ENCODE peak calls at places on chromosomes 1 and 21, in seven cellular contexts. E is suprapubic skin, K is A549, G is spleen, L is AG04450, D is colonic mucosa, T is stomach. C is an unnamed sample.

GRCh38 chr21:41536076-41536826 is 28.3 kb upstream of the TMPRSS2 start:
- DNase-seq in G (no peak), K (no peak), T (peak), E (no peak), L (no peak), D (peak), C (peak)

GRCh38 chr1:200415693-200416593 is 6.1 kb upstream of the ZNF281 start:
- DNase-seq in D (no peak), K (peak), G (no peak), E (peak), L (peak), T (peak), C (peak)

GRCh38 chr1:205772607-205773032 is 2.7 kb downstream of the RAB29 start:
- DNase-seq in L (no peak), D (no peak), T (no peak), K (no peak), G (no peak), E (no peak), C (no peak)

GRCh38 chr1:54326577-54327385 is 79.4 kb downstream of the SSBP3 start:
- DNase-seq in D (no peak), K (no peak), T (no peak), E (no peak), G (no peak), L (no peak), C (no peak)

GRCh38 chr1:56106551-56107277 is 472.6 kb downstream of the PLPP3 start:
- DNase-seq in L (no peak), D (no peak), E (no peak), K (no peak), T (no peak), G (no peak), C (no peak)

GRCh38 chr21:38277501-38278111 is 20.8 kb downstream of the KCNJ15 start:
- DNase-seq in L (peak), E (no peak), G (no peak), T (no peak), D (peak), K (peak), C (no peak)

GRCh38 chr1:211148371-211148770 is 14.4 kb upstream of the KCNH1 start:
- DNase-seq in G (no peak), T (no peak), E (no peak), D (no peak), K (no peak), L (no peak), C (no peak)

GRCh38 chr1:80218112-80218511 is 1211.6 kb upstream of the ADGRL4 start:
- DNase-seq in D (no peak), K (peak), E (no peak), G (no peak), T (no peak), L (peak), C (no peak)

GRCh38 chr1:111475706-111476105 is 1.9 kb downstream of the C1orf162 start:
- DNase-seq in K (no peak), G (no peak), L (no peak), T (no peak), D (no peak), E (no peak), C (no peak)

GRCh38 chr21:21860888-21861287 is 862.7 kb downstream of the NCAM2 start:
- DNase-seq in L (no peak), K (no peak), E (no peak), G (no peak), T (no peak), D (no peak), C (no peak)

GRCh38 chr1:152188673-152189591 is 29.9 kb upstream of the RPTN start:
- DNase-seq in L (no peak), T (peak), G (peak), K (peak), E (peak), D (peak), C (peak)

GRCh38 chr1:47409311-47410085 is 6.6 kb upstream of the FOXE3 start:
- DNase-seq in D (no peak), E (no peak), L (peak), T (no peak), G (no peak), K (no peak), C (no peak)

GRCh38 chr1:31980835-31981782 is 32.6 kb upstream of the KHDRBS1 start:
- DNase-seq in T (no peak), E (no peak), D (no peak), L (no peak), G (peak), K (no peak), C (no peak)

GRCh38 chr1:220808501-220809186 is 21.9 kb downstream of the MTARC1 start:
- DNase-seq in T (no peak), L (no peak), E (no peak), K (no peak), D (no peak), G (no peak), C (no peak)

GRCh38 chr1:22749919-22750670 is 39.5 kb downstream of the EPHB2 start:
- DNase-seq in G (no peak), T (peak), K (peak), L (peak), D (peak), E (no peak), C (peak)

GRCh38 chr1:23122023-23122738 is 46.5 kb downstream of the LUZP1 start:
- DNase-seq in L (no peak), K (no peak), D (peak), E (no peak), T (no peak), G (no peak), C (peak)

GRCh38 chr1:70583522-70583921 is 172.5 kb downstream of the CTH start:
- DNase-seq in D (no peak), E (no peak), G (no peak), K (no peak), T (no peak), L (no peak), C (no peak)

GRCh38 chr1:111592389-111593361 is 26.9 kb upstream of the RAP1A start:
- DNase-seq in D (peak), T (peak), E (peak), L (peak), K (peak), G (peak), C (peak)

GRCh38 chr1:210330279-210330866 is 1.7 kb downstream of the HHAT start:
- DNase-seq in T (no peak), K (no peak), D (peak), L (no peak), E (no peak), G (no peak), C (no peak)

GRCh38 chr1:60762176-60762575 is 320.2 kb upstream of the NFIA start:
- DNase-seq in T (no peak), K (no peak), G (no peak), L (no peak), D (no peak), E (no peak), C (no peak)

GRCh38 chr1:155003766-155004351 is 1.3 kb downstream of the ZBTB7B start:
- DNase-seq in D (peak), T (peak), L (no peak), G (peak), K (peak), E (no peak), C (peak)

GRCh38 chr1:20867847-20868246 is 80.7 kb upstream of the HP1BP3 start:
- DNase-seq in D (no peak), L (no peak), K (no peak), G (no peak), T (no peak), E (no peak), C (no peak)

GRCh38 chr1:184563308-184563707 is 176.5 kb downstream of the C1orf21 start:
- DNase-seq in G (no peak), T (no peak), K (peak), D (no peak), L (no peak), E (no peak), C (no peak)

GRCh38 chr1:218742478-218743260 is 397.5 kb downstream of the TGFB2 start:
- DNase-seq in K (peak), T (no peak), E (no peak), L (no peak), G (no peak), D (no peak), C (no peak)

GRCh38 chr21:32878654-32879053 is 107.1 kb upstream of the PAXBP1 start:
- DNase-seq in T (no peak), L (no peak), E (no peak), D (no peak), K (no peak), G (no peak), C (no peak)

GRCh38 chr1:78840447-78841251 is 165.9 kb downstream of the ADGRL4 start:
- DNase-seq in L (peak), K (no peak), D (no peak), T (no peak), G (no peak), E (no peak), C (no peak)

GRCh38 chr1:163290025-163290610 is 31.6 kb upstream of the NUF2 start:
- DNase-seq in D (no peak), E (no peak), G (no peak), T (no peak), L (peak), K (peak), C (no peak)

GRCh38 chr1:30701266-30701650 is 22.1 kb downstream of the MATN1 start:
- DNase-seq in G (no peak), T (no peak), L (no peak), K (no peak), D (no peak), E (no peak), C (no peak)

GRCh38 chr1:205554016-205554811 is 49.7 kb downstream of the CDK18 start:
- DNase-seq in G (no peak), L (no peak), D (no peak), E (no peak), T (no peak), K (no peak), C (no peak)

GRCh38 chr1:220189750-220190347 is 82.4 kb downstream of the RAB3GAP2 start:
- DNase-seq in T (no peak), G (no peak), L (no peak), D (no peak), E (no peak), K (peak), C (no peak)

GRCh38 chr1:53413175-53414001 is 45.8 kb upstream of the DMRTB1 start:
- DNase-seq in T (no peak), E (no peak), D (no peak), K (peak), G (no peak), L (peak), C (no peak)

GRCh38 chr1:79193211-79194079 is 186.9 kb upstream of the ADGRL4 start:
- DNase-seq in K (peak), L (no peak), E (no peak), T (no peak), G (no peak), D (no peak), C (no peak)

GRCh38 chr1:206725053-206725963 is 40.6 kb downstream of the MAPKAPK2 start:
- DNase-seq in D (peak), E (peak), G (no peak), T (peak), K (peak), L (no peak), C (no peak)

GRCh38 chr1:200561856-200562214 is 58.7 kb downstream of the KIF14 start:
- DNase-seq in G (no peak), E (no peak), K (no peak), D (no peak), L (no peak), T (no peak), C (no peak)

DNA sequence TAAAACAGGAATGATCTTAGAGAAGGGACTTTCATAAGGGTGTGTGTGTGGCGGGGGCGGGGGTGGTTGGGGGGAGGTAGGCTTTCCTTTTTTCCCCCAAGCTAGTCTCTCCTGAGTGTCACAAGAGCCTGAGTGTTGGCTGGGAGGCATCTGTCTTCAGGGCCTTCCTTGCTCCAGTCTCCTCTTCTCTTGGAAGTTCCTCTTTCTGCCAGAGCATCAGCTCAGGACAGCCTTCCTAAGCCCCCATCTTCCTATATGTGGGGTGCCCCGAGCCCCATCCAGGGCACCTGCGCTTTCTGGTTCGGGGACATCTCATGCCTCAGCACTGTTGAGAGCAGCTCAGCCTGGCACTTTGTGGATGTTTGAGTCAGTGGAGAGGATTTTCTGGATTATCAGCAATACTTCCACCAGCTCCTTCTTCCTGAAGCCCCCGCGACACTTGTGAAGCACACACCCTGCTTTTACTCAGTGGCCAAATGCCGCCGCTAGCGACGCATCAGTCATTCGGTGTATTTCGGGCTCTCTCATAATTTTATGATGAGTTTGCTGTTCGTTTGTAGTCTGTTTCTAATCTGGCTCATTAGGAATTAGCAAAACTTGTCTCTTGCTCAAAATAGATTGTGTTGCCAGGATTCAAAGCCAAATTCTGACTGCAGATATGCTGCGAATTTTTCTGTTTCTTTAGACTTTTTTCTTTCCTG is 61.7 kb downstream of the GALNT2 start:
- DNase-seq in T (no peak), K (no peak), L (no peak), D (no peak), E (no peak), G (peak), C (no peak)
- H3K4me3 ChIP-seq in T (no peak), K (no peak), L (no peak), D (no peak), E (no peak), G (no peak), C (no peak)

GRCh38 chr21:36155603-36156338 is 853 bp upstream of the DOP1B start:
- DNase-seq in E (no peak), G (peak), L (no peak), K (no peak), D (peak), T (peak), C (peak)
- H3K27ac ChIP-seq in E (peak), G (peak), L (no peak), K (peak), D (peak), T (peak), C (peak)

GRCh38 chr21:35509004-35509704 is 460.1 kb upstream of the RUNX1 start:
- DNase-seq in E (no peak), L (no peak), K (no peak), D (no peak), T (no peak), G (no peak), C (no peak)

GRCh38 chr21:35511298-35512162 is 462.4 kb upstream of the RUNX1 start:
- DNase-seq in E (no peak), T (no peak), G (no peak), D (no peak), K (no peak), L (no peak), C (no peak)

GRCh38 chr21:35506352-35506751 is 457.2 kb upstream of the RUNX1 start:
- DNase-seq in T (no peak), G (no peak), K (no peak), D (no peak), E (no peak), L (no peak), C (no peak)

GRCh38 chr21:35510294-35510693 is 461.2 kb upstream of the RUNX1 start:
- DNase-seq in E (no peak), G (no peak), T (no peak), D (no peak), K (no peak), L (no peak), C (no peak)

GRCh38 chr21:35508389-35508888 is 459.3 kb upstream of the RUNX1 start:
- DNase-seq in D (peak), K (peak), G (peak), E (peak), L (peak), T (peak), C (peak)
- TF ChIP-seq CTCF in D (no peak), K (no peak), G (peak), E (no peak), L (peak), T (peak), C (peak)

DNA sequence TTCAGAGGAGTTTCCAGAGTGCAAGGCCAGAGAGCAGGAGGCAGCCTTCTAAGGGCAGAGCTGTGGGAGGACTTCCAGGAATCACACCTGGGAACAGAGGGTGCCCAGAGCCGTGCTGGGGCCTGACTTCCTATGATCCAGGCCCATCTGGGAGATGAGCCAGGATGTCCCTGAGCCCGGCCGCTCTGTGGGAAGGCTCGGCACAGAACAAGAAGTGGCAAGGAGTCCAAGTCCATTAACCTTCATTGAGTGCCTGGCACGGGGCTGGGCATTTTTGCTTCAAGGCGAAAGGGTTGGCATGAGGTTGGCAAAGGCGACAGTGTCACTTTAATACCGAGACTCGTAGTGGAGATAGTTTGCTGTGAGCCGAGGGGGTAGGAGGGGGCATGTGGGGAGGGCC is 18.2 kb downstream of the TMEM201 start:
- DNase-seq in L (no peak), K (no peak), T (no peak), D (no peak), G (no peak), E (no peak), C (no peak)
- H3K4me3 ChIP-seq in L (no peak), K (no peak), T (no peak), D (no peak), G (no peak), E (no peak), C (no peak)

DNA sequence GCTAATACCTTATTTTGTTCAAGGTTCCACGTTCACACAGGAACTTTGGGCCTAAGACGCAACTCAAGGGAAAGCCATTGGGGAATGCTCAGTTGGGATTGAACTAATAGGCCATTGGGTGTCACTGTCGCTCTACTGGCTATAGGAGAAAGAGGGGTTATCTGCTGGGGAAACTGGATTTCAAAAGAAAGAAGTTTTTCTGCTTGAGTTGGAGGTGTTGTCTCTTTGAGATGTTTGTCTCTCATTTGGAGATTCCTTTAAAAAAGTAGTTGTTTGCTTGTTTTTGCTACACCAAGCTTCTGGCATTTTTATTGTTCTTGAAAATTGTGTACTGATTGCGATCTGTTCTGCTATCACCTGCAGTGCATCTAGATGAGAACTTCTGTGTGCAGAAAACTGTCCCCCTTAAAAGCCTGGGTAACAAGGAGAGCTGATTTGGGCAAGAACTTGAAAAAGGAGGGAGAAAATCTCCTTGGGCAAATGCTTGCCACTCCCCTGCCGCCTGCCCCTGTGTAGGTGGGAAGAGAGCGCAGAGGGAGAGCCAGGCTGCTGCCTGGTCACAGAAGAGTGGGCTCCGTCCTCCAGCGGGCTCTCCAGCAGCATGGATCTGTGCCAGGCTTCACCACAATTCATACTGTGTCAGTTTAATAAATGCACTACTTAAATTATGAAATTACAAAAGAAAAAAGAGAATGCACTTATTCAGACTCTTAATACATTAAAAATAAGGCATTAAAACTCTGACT is 39.9 kb downstream of the PEX14 start:
- DNase-seq in L (no peak), T (no peak), K (peak), E (no peak), G (no peak), D (no peak), C (no peak)
- H3K27ac ChIP-seq in L (no peak), T (peak), K (no peak), E (no peak), G (no peak), D (no peak), C (no peak)

GRCh38 chr1:26861286-26861701 is 1.7 kb upstream of the SFN start:
- DNase-seq in D (no peak), G (no peak), K (peak), L (no peak), E (no peak), T (no peak), C (no peak)
- TF ChIP-seq CTCF in D (no peak), G (no peak), K (no peak), L (peak), E (no peak), T (no peak), C (no peak)

C was measured in left lung.